ENCODE peak calls at places on chromosomes 5 and 9, in seven cellular contexts. H is body of pancreas, P is aorta, A is cardiac fibroblast, Z is fibroblast of the conjunctiva, O is HTR-8/SVneo, L is epithelial cell of esophagus. G is an unnamed sample.

GRCh38 chr5:177468329-177469058 is 4.9 kb downstream of the DBN1 start:
- DNase-seq in O (no peak), Z (no peak), H (no peak), L (peak; percentile 82), P (no peak), A (peak; percentile 45), G (no peak)

GRCh38 chr9:112884086-112884485 is 6.6 kb downstream of the SLC46A2 start:
- DNase-seq in O (peak; percentile 75), A (peak; percentile 31), P (no peak), H (no peak), L (peak; percentile 91), Z (no peak), G (no peak)

GRCh38 chr5:34682926-34683623 is 26.9 kb downstream of the RAI14 start:
- DNase-seq in O (no peak), Z (no peak), L (peak; percentile 77), P (no peak), H (peak; percentile 61), A (peak; percentile 51), G (no peak)

GRCh38 chr5:81751836-81752643 is 1.1 kb upstream of the SSBP2 start:
- DNase-seq in H (peak; percentile 42), P (peak; percentile 83), O (no peak), Z (no peak), L (no peak), A (no peak), G (peak; percentile 83)

GRCh38 chr5:9955586-9955985 is 294.1 kb downstream of the ATPSCKMT start:
- DNase-seq in O (no peak), L (no peak), H (no peak), Z (no peak), P (no peak), A (no peak), G (no peak)

GRCh38 chr5:56212127-56212879 is 20.8 kb downstream of the ANKRD55 start:
- DNase-seq in Z (no peak), O (no peak), A (no peak), P (no peak), H (no peak), L (no peak), G (no peak)

GRCh38 chr9:123662057-123662776 is 267.7 kb downstream of the DENND1A start:
- DNase-seq in O (no peak), Z (no peak), A (no peak), H (no peak), L (no peak), P (no peak), G (no peak)

GRCh38 chr5:78920604-78921003 is 64.5 kb downstream of the ARSB start:
- DNase-seq in L (peak; percentile 12), P (no peak), Z (no peak), H (peak; percentile 15), A (peak; percentile 60), O (no peak), G (no peak)

GRCh38 chr5:140041492-140042421 is 1.3 kb downstream of the NRG2 start:
- DNase-seq in H (peak; percentile 94), A (peak; percentile 67), P (peak; percentile 87), L (peak; percentile 52), O (peak; percentile 74), Z (peak; percentile 24), G (peak; percentile 78)

GRCh38 chr5:103356344-103357091 is 98.0 kb downstream of the MACIR start:
- DNase-seq in O (no peak), L (peak; percentile 8), A (no peak), P (no peak), Z (no peak), H (no peak), G (no peak)

GRCh38 chr5:110769282-110769681 is 30.5 kb downstream of the SLC25A46 start:
- DNase-seq in A (peak; percentile 75), O (no peak), H (no peak), Z (peak; percentile 89), P (no peak), L (peak; percentile 78), G (no peak)

GRCh38 chr5:157444224-157444623 is 15.8 kb upstream of the NIPAL4 start:
- DNase-seq in L (no peak), P (no peak), Z (no peak), H (no peak), O (no peak), A (no peak), G (no peak)

GRCh38 chr9:134189475-134190231 is 25.3 kb upstream of the RNU6ATAC start:
- DNase-seq in O (no peak), P (peak; percentile 73), Z (no peak), H (no peak), L (no peak), A (no peak), G (peak; percentile 72)

GRCh38 chr9:20394928-20395327 is 227.4 kb downstream of the MLLT3 start:
- DNase-seq in A (no peak), H (no peak), O (no peak), P (no peak), L (no peak), Z (no peak), G (no peak)

GRCh38 chr9:89408628-89409101 is 89.2 kb downstream of the SEMA4D start:
- DNase-seq in P (no peak), Z (no peak), O (no peak), A (no peak), L (no peak), H (no peak), G (no peak)

GRCh38 chr9:81183763-81184162 is 505.6 kb downstream of the TLE1 start:
- DNase-seq in H (no peak), L (no peak), Z (no peak), A (peak; percentile 25), P (no peak), O (peak; percentile 19), G (no peak)

GRCh38 chr5:125457617-125458016 is 711.2 kb upstream of the ZNF608 start:
- DNase-seq in H (no peak), A (no peak), O (no peak), P (no peak), Z (no peak), L (no peak), G (no peak)

GRCh38 chr5:179605026-179605833 is 18.2 kb downstream of the HNRNPH1 start:
- DNase-seq in O (no peak), P (no peak), L (peak; percentile 43), A (peak; percentile 36), H (no peak), Z (peak; percentile 53), G (peak; percentile 77)

GRCh38 chr5:31751620-31752019 is 112.7 kb downstream of the PDZD2 start:
- DNase-seq in P (no peak), A (no peak), Z (no peak), O (no peak), L (no peak), H (no peak), G (no peak)

GRCh38 chr9:70113403-70114022 is 69.9 kb downstream of the MAMDC2 start:
- DNase-seq in A (peak; percentile 77), L (peak; percentile 79), Z (peak; percentile 62), O (peak; percentile 51), H (peak; percentile 73), P (peak; percentile 80), G (no peak)

GRCh38 chr5:83255268-83255667 is 177.9 kb downstream of the XRCC4 start:
- DNase-seq in A (peak; percentile 54), P (no peak), H (no peak), O (no peak), L (peak; percentile 9), Z (peak; percentile 3), G (no peak)

GRCh38 chr5:131364507-131365050 is 100.7 kb downstream of the CDC42SE2 start:
- DNase-seq in O (no peak), A (no peak), H (no peak), Z (no peak), L (no peak), P (no peak), G (no peak)

GRCh38 chr9:123282343-123283047 is 14.1 kb upstream of the STRBP start:
- DNase-seq in P (no peak), L (peak; percentile 36), Z (no peak), O (no peak), A (peak; percentile 20), H (peak; percentile 44), G (no peak)

GRCh38 chr9:81477669-81478068 is 211.7 kb downstream of the TLE1 start:
- DNase-seq in H (no peak), L (no peak), Z (peak; percentile 26), A (no peak), O (no peak), P (no peak), G (no peak)

GRCh38 chr5:88683506-88684135 is 199.4 kb downstream of the MEF2C start:
- DNase-seq in A (no peak), P (peak; percentile 45), O (peak; percentile 26), L (no peak), Z (no peak), H (no peak), G (no peak)

GRCh38 chr5:150161242-150162141 is 5.1 kb upstream of the CDX1 start:
- DNase-seq in O (peak; percentile 85), H (peak; percentile 73), P (peak; percentile 97), L (peak; percentile 74), Z (no peak), A (peak; percentile 70), G (peak; percentile 96)